ENCODE peak calls at places on chromosome X, in eight cellular contexts. O, D, M, Z, P, E, G and X are unnamed samples.

GRCh38 chrX:39397561-39398200 is 596.4 kb downstream of the MID1IP1 start:
- DNase-seq in O (no peak), D (no peak), M (no peak), Z (no peak), P (no peak), E (peak; percentile 58), G (no peak), X (no peak)

GRCh38 chrX:46579250-46579649 is 5.7 kb downstream of the CHST7 start:
- DNase-seq in O (no peak), D (no peak), M (no peak), Z (no peak), P (no peak), E (no peak), G (no peak), X (no peak)

GRCh38 chrX:15761564-15762191 is 23.6 kb downstream of the CA5B start:
- DNase-seq in O (peak; percentile 45), D (peak; percentile 40), M (no peak), Z (no peak), P (peak; percentile 14), E (peak; percentile 70), G (no peak), X (no peak)

GRCh38 chrX:133444952-133445831 is 29.9 kb upstream of the GPC4 start:
- DNase-seq in O (no peak), D (peak; percentile 20), M (no peak), Z (no peak), P (peak; percentile 61), E (peak; percentile 40), G (no peak), X (peak; percentile 42)

GRCh38 chrX:10098235-10098819 is 58.4 kb upstream of the CLCN4 start:
- DNase-seq in O (peak; percentile 60), D (no peak), M (no peak), Z (no peak), P (no peak), E (no peak), G (no peak), X (no peak)

GRCh38 chrX:134753185-134754008 is 95.1 kb upstream of the PLAC1 start:
- DNase-seq in O (no peak), D (no peak), M (no peak), Z (no peak), P (peak; percentile 23), E (no peak), G (no peak), X (peak; percentile 30)

GRCh38 chrX:110145854-110146253 is 142.9 kb downstream of the TMEM164 start:
- DNase-seq in O (peak; percentile 23), D (peak; percentile 37), M (no peak), Z (no peak), P (peak; percentile 27), E (no peak), G (no peak), X (no peak)

GRCh38 chrX:146127617-146128016 is 310.0 kb downstream of the SLITRK2 start:
- DNase-seq in O (no peak), D (no peak), M (no peak), Z (no peak), P (no peak), E (no peak), G (no peak), X (no peak)

GRCh38 chrX:110341189-110342035 is 17.2 kb upstream of the RTL9 start:
- DNase-seq in O (peak; percentile 7), D (no peak), M (no peak), Z (no peak), P (peak; percentile 74), E (no peak), G (no peak), X (peak; percentile 70)

GRCh38 chrX:115226929-115227328 is 7.0 kb downstream of the LRCH2 start:
- DNase-seq in O (no peak), D (no peak), M (no peak), Z (no peak), P (peak; percentile 36), E (peak; percentile 69), G (no peak), X (peak; percentile 36)

GRCh38 chrX:135384161-135384836 is 37.4 kb upstream of the SMIM10L2A start:
- DNase-seq in O (no peak), D (no peak), M (no peak), Z (no peak), P (no peak), E (no peak), G (no peak), X (no peak)

GRCh38 chrX:57905141-57905540 is 5.1 kb downstream of the ZXDA start:
- DNase-seq in O (no peak), D (no peak), M (no peak), Z (no peak), P (no peak), E (no peak), G (no peak), X (no peak)

GRCh38 chrX:47572773-47573333 is 9.4 kb upstream of the TIMP1 start:
- DNase-seq in O (peak; percentile 6), D (no peak), M (no peak), Z (no peak), P (no peak), E (no peak), G (no peak), X (no peak)

GRCh38 chrX:125621588-125621927 is 301.9 kb downstream of the TEX13C start:
- DNase-seq in O (no peak), D (no peak), M (no peak), Z (no peak), P (no peak), E (no peak), G (no peak), X (no peak)

GRCh38 chrX:129653985-129654651 is 638 bp downstream of the APLN start:
- DNase-seq in O (no peak), D (peak; percentile 16), M (peak; percentile 67), Z (peak; percentile 33), P (no peak), E (no peak), G (no peak), X (no peak)

GRCh38 chrX:50469206-50469605 is 1.4 kb downstream of the DGKK start:
- DNase-seq in O (no peak), D (peak; percentile 50), M (no peak), Z (no peak), P (no peak), E (peak; percentile 47), G (no peak), X (no peak)

GRCh38 chrX:40184968-40185367 is 87.2 kb upstream of the BCOR start:
- DNase-seq in O (no peak), D (no peak), M (no peak), Z (no peak), P (no peak), E (no peak), G (no peak), X (no peak)

GRCh38 chrX:10568428-10568827 is 52.0 kb downstream of the MID1 start:
- DNase-seq in O (no peak), D (no peak), M (no peak), Z (no peak), P (no peak), E (no peak), G (no peak), X (no peak)

GRCh38 chrX:110293658-110294453 is 24.0 kb downstream of the AMMECR1 start:
- DNase-seq in O (no peak), D (no peak), M (no peak), Z (no peak), P (peak; percentile 7), E (no peak), G (no peak), X (peak; percentile 25)

GRCh38 chrX:1027133-1027532 is 185.3 kb downstream of the CRLF2 start:
- DNase-seq in O (peak; percentile 29), D (no peak), M (no peak), Z (no peak), P (no peak), E (no peak), G (no peak), X (no peak)

DNA sequence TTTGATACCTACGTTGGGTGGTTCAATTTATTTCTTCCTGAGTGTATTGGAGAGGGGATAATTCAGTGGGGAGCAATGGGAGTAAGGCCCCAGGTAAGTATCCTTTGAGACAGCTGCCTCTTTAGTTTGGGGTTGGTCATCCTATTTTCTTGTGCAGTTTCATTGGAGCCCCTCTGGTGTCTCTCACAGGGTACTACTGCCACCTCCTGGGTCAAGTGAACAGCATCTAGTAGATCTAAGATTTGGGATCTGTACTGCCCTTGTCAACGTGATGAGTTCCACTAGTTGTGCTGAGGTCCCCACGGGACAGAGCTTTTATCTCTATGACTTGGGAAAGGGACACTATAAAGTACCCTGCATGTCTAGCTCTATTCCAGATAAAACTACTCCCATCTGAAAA is 80.6 kb downstream of the PBDC1 start:
- DNase-seq in O (peak; percentile 31), D (peak; percentile 25), M (no peak), Z (no peak), P (peak; percentile 51), E (peak; percentile 60), G (no peak), X (peak; percentile 34)
- TF ChIP-seq CTCF in O (peak; percentile 48), D (peak; percentile 37), M (no peak), Z (peak; percentile 47), P (peak; percentile 54), E (peak; percentile 58), G (no peak), X (peak; percentile 40)

DNA sequence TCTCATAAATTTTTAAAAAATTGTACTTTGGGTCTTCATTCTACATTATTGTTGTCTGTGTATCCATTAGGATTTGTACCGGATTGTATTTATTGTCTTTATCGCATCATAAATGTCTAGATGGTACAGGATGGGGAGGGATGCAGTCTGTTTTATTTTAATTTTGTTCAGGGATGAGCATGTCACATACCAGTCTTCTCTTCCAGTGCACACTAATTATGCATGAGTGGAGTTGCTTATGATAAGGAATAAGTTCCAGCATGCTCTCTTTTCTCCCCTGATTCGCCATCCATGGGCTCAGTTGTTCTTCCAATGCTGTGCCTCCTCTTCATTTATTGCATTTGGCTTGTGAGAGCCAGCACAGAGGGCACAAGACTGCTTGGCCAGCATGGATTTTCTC is 54.3 kb downstream of the PPEF1 start:
- DNase-seq in O (no peak), D (no peak), M (no peak), Z (no peak), P (no peak), E (no peak), G (no peak), X (no peak)
- TF ChIP-seq CTCF in O (no peak), D (no peak), M (no peak), Z (no peak), P (no peak), E (no peak), G (no peak), X (no peak)

DNA sequence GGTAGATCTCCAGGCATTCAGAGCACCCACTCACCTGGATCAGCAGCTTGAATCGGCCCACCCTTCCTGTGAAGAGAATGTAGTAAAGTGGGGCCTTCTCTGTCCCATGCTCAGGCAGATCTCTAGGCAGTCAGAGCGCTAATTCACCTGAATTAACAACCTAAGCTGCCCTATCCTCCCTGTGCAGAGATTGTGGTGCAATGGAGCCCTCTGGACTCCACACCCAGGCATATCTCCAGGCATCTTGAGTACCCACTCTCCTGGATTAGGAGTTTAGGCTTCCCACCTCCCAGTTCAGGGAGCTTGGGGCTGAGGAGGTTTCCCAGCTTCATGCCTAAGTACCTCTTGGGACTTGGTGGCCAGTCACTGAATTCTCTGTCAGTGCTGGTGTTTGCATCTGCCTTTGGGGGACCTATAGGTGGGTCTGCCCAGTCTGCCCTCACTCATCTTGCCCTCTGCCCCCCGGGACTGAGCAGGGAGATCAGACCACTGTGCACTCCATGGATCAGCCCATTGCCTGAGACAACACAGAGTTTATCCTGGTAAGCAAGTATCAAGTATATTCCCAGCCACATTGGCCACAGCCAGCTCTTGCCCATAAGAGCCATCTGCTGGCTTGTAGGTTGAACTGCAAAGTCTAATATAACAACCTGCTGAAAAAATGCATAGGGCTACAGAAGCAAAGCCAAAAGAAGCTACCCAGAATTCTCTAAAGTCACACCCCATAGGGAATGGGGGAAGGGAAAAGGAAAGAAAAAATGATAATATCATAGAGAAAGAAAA is 372.9 kb downstream of the KLHL13 start:
- DNase-seq in O (no peak), D (peak; percentile 2), M (no peak), Z (no peak), P (peak; percentile 35), E (peak; percentile 40), G (no peak), X (peak; percentile 7)
- TF ChIP-seq CTCF in O (peak; percentile 11), D (peak; percentile 23), M (no peak), Z (no peak), P (peak; percentile 68), E (peak; percentile 49), G (no peak), X (peak; percentile 50)

GRCh38 chrX:18410038-18410437 is 15.4 kb upstream of the CDKL5 start:
- DNase-seq in O (no peak), D (no peak), M (no peak), Z (no peak), P (peak; percentile 62), E (peak; percentile 15), G (no peak), X (peak; percentile 43)
- TF ChIP-seq CTCF in O (peak; percentile 52), D (no peak), M (no peak), Z (peak; percentile 46), P (peak; percentile 45), E (peak; percentile 47), G (no peak), X (peak; percentile 28)